ENCODE peak calls at places on chromosomes 1 and 21, in four cellular contexts. One of them, this sample, is unnamed.

GRCh38 chr1:169186106-169186505 is 79.6 kb downstream of the ATP1B1 start:
- DNase-seq in IMR-90: no peak
- DNase-seq in testis: no peak
- DNase-seq in esophagus muscularis mucosa: no peak
- DNase-seq in this sample: no peak

GRCh38 chr1:8943516-8943896 is 2.2 kb upstream of the CA6 start:
- DNase-seq in IMR-90: no peak
- DNase-seq in testis: no peak
- DNase-seq in esophagus muscularis mucosa: no peak
- DNase-seq in this sample: no peak

GRCh38 chr1:168942165-168942564 is 164.3 kb upstream of the ATP1B1 start:
- DNase-seq in IMR-90: no peak
- DNase-seq in testis: no peak
- DNase-seq in esophagus muscularis mucosa: no peak
- DNase-seq in this sample: no peak

GRCh38 chr1:87249803-87250202 is 78.9 kb upstream of the LMO4 start:
- DNase-seq in testis: no peak
- DNase-seq in esophagus muscularis mucosa: no peak
- DNase-seq in IMR-90: no peak
- DNase-seq in this sample: no peak

GRCh38 chr1:41742219-41742618 is 176.5 kb downstream of the HIVEP3 start:
- DNase-seq in esophagus muscularis mucosa: no peak
- DNase-seq in IMR-90: peak; percentile 93
- DNase-seq in testis: no peak
- DNase-seq in this sample: no peak

GRCh38 chr1:162019006-162019405 is 4.7 kb downstream of the OLFML2B start:
- DNase-seq in IMR-90: peak; percentile 73
- DNase-seq in testis: no peak
- DNase-seq in esophagus muscularis mucosa: no peak
- DNase-seq in this sample: no peak

GRCh38 chr1:64110924-64111777 is 92.3 kb upstream of the UBE2U start:
- DNase-seq in IMR-90: peak; percentile 31
- DNase-seq in testis: no peak
- DNase-seq in esophagus muscularis mucosa: no peak
- DNase-seq in this sample: no peak

GRCh38 chr1:32240140-32240951 is 6.7 kb upstream of the FAM167B start:
- DNase-seq in testis: peak; percentile 72
- DNase-seq in esophagus muscularis mucosa: no peak
- DNase-seq in IMR-90: peak; percentile 39
- DNase-seq in this sample: peak; percentile 79

GRCh38 chr1:205421728-205422127 is at the start of gene LEMD1:
- DNase-seq in testis: no peak
- DNase-seq in IMR-90: no peak
- DNase-seq in esophagus muscularis mucosa: no peak
- DNase-seq in this sample: no peak

GRCh38 chr1:9280015-9280860 is 12.5 kb upstream of the SPSB1 start:
- DNase-seq in IMR-90: peak; percentile 93
- DNase-seq in testis: no peak
- DNase-seq in esophagus muscularis mucosa: no peak
- DNase-seq in this sample: peak; percentile 47

GRCh38 chr1:89310976-89311375 is 38.3 kb upstream of the GBP5 start:
- DNase-seq in IMR-90: no peak
- DNase-seq in esophagus muscularis mucosa: no peak
- DNase-seq in testis: no peak
- DNase-seq in this sample: no peak

GRCh38 chr1:153613406-153613805 is 469 bp upstream of the S100A16 start:
- DNase-seq in esophagus muscularis mucosa: no peak
- DNase-seq in IMR-90: no peak
- DNase-seq in testis: no peak
- DNase-seq in this sample: no peak

GRCh38 chr1:119081267-119081666 is 59.2 kb downstream of the WARS2 start:
- DNase-seq in testis: no peak
- DNase-seq in esophagus muscularis mucosa: no peak
- DNase-seq in IMR-90: peak; percentile 64
- DNase-seq in this sample: no peak

GRCh38 chr1:224333309-224333926 is 3.4 kb upstream of the NVL start:
- DNase-seq in IMR-90: peak; percentile 64
- DNase-seq in esophagus muscularis mucosa: no peak
- DNase-seq in testis: no peak
- DNase-seq in this sample: no peak

GRCh38 chr1:17531682-17532487 is 7.6 kb upstream of the ARHGEF10L start:
- DNase-seq in esophagus muscularis mucosa: no peak
- DNase-seq in IMR-90: no peak
- DNase-seq in testis: peak; percentile 86
- DNase-seq in this sample: peak; percentile 83

GRCh38 chr1:58583496-58583895 is 6.4 kb upstream of the TACSTD2 start:
- DNase-seq in esophagus muscularis mucosa: no peak
- DNase-seq in testis: no peak
- DNase-seq in IMR-90: no peak
- DNase-seq in this sample: no peak

GRCh38 chr1:20590313-20590777 is 1.4 kb downstream of the CDA start:
- DNase-seq in esophagus muscularis mucosa: no peak
- DNase-seq in testis: no peak
- DNase-seq in IMR-90: peak; percentile 67
- DNase-seq in this sample: peak; percentile 33

GRCh38 chr1:76125441-76126215 is 51.1 kb downstream of the ST6GALNAC3 start:
- DNase-seq in esophagus muscularis mucosa: no peak
- DNase-seq in IMR-90: no peak
- DNase-seq in testis: no peak
- DNase-seq in this sample: no peak

GRCh38 chr1:199954701-199955100 is 72.8 kb upstream of the NR5A2 start:
- DNase-seq in testis: peak; percentile 25
- DNase-seq in esophagus muscularis mucosa: no peak
- DNase-seq in IMR-90: no peak
- DNase-seq in this sample: no peak

GRCh38 chr1:91779603-91780021 is 106.3 kb downstream of the TGFBR3 start:
- DNase-seq in testis: no peak
- DNase-seq in esophagus muscularis mucosa: no peak
- DNase-seq in IMR-90: no peak
- DNase-seq in this sample: no peak

GRCh38 chr1:56070601-56071000 is 508.8 kb downstream of the PLPP3 start:
- DNase-seq in testis: no peak
- DNase-seq in esophagus muscularis mucosa: no peak
- DNase-seq in IMR-90: peak; percentile 77
- DNase-seq in this sample: no peak

GRCh38 chr1:165841582-165842362 is 14.4 kb downstream of the UCK2 start:
- DNase-seq in IMR-90: peak; percentile 75
- DNase-seq in testis: no peak
- DNase-seq in esophagus muscularis mucosa: no peak
- DNase-seq in this sample: no peak

GRCh38 chr1:200379431-200379755 is 30.4 kb downstream of the ZNF281 start:
- DNase-seq in esophagus muscularis mucosa: no peak
- DNase-seq in IMR-90: peak; percentile 95
- DNase-seq in testis: no peak
- DNase-seq in this sample: no peak

GRCh38 chr1:20426923-20427322 is 59.1 kb downstream of the CAMK2N1 start:
- DNase-seq in esophagus muscularis mucosa: no peak
- DNase-seq in testis: no peak
- DNase-seq in IMR-90: peak; percentile 96
- DNase-seq in this sample: no peak

GRCh38 chr1:150420560-150421265 is 56.8 kb downstream of the RPRD2 start:
- DNase-seq in esophagus muscularis mucosa: no peak
- DNase-seq in testis: no peak
- DNase-seq in IMR-90: peak; percentile 39
- DNase-seq in this sample: no peak

GRCh38 chr21:35475768-35476167 is 426.7 kb upstream of the RUNX1 start:
- DNase-seq in testis: no peak
- DNase-seq in esophagus muscularis mucosa: no peak
- DNase-seq in IMR-90: peak; percentile 75
- DNase-seq in this sample: no peak

GRCh38 chr1:26057189-26057588 is 10.2 kb downstream of the TRIM63 start:
- DNase-seq in esophagus muscularis mucosa: no peak
- DNase-seq in testis: no peak
- DNase-seq in IMR-90: no peak
- DNase-seq in this sample: no peak

GRCh38 chr1:159012495-159012894 is 2.8 kb downstream of the IFI16 start:
- DNase-seq in esophagus muscularis mucosa: no peak
- DNase-seq in testis: no peak
- DNase-seq in IMR-90: peak; percentile 24
- DNase-seq in this sample: no peak

GRCh38 chr1:212147581-212148033 is 112.1 kb downstream of the DTL start:
- DNase-seq in testis: no peak
- DNase-seq in esophagus muscularis mucosa: no peak
- DNase-seq in IMR-90: no peak
- DNase-seq in this sample: no peak

GRCh38 chr1:28835237-28835650 is 23.3 kb downstream of the OPRD1 start:
- DNase-seq in esophagus muscularis mucosa: no peak
- DNase-seq in testis: no peak
- DNase-seq in IMR-90: no peak
- DNase-seq in this sample: no peak

GRCh38 chr1:8077602-8078001 is 51.5 kb upstream of the ERRFI1 start:
- DNase-seq in testis: no peak
- DNase-seq in IMR-90: no peak
- DNase-seq in esophagus muscularis mucosa: no peak
- DNase-seq in this sample: no peak

GRCh38 chr1:211126622-211127021 is 7.3 kb downstream of the KCNH1 start:
- DNase-seq in testis: no peak
- DNase-seq in esophagus muscularis mucosa: no peak
- DNase-seq in IMR-90: peak; percentile 23
- DNase-seq in this sample: no peak

GRCh38 chr1:68623700-68624099 is 126.8 kb upstream of the DEPDC1 start:
- DNase-seq in esophagus muscularis mucosa: no peak
- DNase-seq in IMR-90: no peak
- DNase-seq in testis: no peak
- DNase-seq in this sample: no peak

GRCh38 chr1:2544875-2545638 is 11.1 kb upstream of the TNFRSF14 start:
- DNase-seq in testis: no peak
- DNase-seq in IMR-90: no peak
- DNase-seq in esophagus muscularis mucosa: no peak
- DNase-seq in this sample: no peak

GRCh38 chr1:24382165-24382577 is 31.4 kb downstream of the STPG1 start:
- DNase-seq in testis: no peak
- DNase-seq in IMR-90: no peak
- DNase-seq in esophagus muscularis mucosa: peak; percentile 26
- DNase-seq in this sample: no peak

GRCh38 chr1:213658508-213658907 is 329.3 kb upstream of the PROX1 start:
- DNase-seq in esophagus muscularis mucosa: no peak
- DNase-seq in testis: no peak
- DNase-seq in IMR-90: no peak
- DNase-seq in this sample: no peak

GRCh38 chr1:43381609-43382008 is 8.0 kb downstream of the MED8 start:
- DNase-seq in testis: no peak
- DNase-seq in esophagus muscularis mucosa: no peak
- DNase-seq in IMR-90: no peak
- DNase-seq in this sample: no peak

GRCh38 chr1:36297062-36297461 is 9.1 kb upstream of the SH3D21 start:
- DNase-seq in IMR-90: no peak
- DNase-seq in testis: no peak
- DNase-seq in esophagus muscularis mucosa: no peak
- DNase-seq in this sample: no peak
- H3K36me3 ChIP-seq in IMR-90: peaks cover 56% of the 10 kb centered on the region
- H3K36me3 ChIP-seq in testis: no peaks in the 10 kb centered on the region
- H3K36me3 ChIP-seq in esophagus muscularis mucosa: peaks cover 92% of the 10 kb centered on the region
- H3K36me3 ChIP-seq in this sample: no peaks in the 10 kb centered on the region

DNA sequence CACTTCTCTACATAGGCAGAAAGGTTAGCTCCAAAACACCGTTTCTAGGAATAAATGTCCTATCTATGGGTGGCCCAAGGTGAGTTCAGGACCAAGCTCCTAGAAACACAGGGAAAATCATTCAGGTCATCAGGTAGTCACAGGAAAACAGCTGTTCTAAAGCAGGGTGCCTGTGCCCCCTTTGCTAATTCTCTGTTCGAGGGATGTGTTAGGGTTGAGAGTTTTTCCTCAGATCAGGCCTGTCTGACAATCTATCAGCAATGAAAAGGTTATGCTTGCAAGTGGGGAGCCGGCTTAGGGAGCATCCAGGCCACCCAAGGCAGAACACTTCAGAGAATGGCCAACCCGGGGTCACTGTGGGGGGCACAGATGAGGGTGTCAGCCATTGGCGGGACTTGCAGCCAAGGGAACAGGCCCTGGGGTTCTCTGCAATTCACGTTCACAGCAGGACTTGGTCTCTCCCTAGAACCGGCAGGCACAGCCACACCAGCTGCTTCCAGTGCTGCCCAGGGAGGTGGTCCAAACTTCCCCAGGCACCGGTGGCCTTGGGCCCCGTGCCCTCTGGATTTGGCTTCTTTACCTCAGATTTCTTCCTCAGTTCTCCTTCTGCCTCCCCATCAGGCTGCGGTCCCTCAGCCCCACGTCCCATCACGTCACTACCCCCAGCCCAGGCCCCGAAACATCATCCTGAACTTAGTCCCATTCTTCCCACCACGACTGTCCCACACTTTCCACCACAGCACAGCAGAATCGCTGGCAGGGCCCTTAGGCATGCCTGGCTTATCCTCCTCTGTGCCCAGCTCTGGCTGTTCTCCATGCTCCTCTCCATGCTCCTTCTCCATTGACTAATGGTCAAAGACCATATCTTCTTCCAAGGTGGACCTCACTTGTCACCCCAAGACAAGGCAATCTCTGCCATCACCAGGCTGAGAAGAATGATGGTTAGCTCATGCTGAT is 11.0 kb downstream of the CD2 start:
- DNase-seq in esophagus muscularis mucosa: no peak
- DNase-seq in testis: no peak
- DNase-seq in IMR-90: no peak
- DNase-seq in this sample: no peak
- H3K4me3 ChIP-seq in esophagus muscularis mucosa: no peak overlapping the region
- H3K4me3 ChIP-seq in testis: no peak overlapping the region
- H3K4me3 ChIP-seq in IMR-90: no peak overlapping the region
- H3K4me3 ChIP-seq in this sample: no peak overlapping the region

DNA sequence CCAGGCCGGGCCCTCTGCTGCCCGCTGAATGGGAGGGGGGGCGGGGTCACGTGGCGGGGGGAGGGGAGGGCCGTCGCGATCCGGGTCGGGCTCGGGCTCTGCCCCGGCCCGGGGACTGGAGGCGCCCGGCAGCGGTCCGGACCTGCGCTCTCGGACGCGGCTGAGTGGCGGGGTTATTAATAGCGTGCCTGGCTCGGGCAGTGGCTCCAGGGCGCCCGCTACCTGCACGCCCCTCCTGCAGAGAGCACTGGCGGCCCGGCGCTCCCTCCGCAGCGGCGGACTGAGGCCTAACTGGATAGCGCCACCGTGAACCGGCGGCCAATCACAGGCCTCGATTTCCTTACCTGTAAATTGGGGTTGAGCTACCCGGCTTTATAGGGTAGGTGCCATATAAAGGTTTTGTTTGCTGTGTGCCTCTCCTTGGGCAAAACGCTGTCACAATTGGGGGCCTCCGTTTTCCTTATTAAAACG is 28.0 kb downstream of the AHDC1 start:
- DNase-seq in testis: peak; percentile 69
- DNase-seq in esophagus muscularis mucosa: peak; percentile 93
- DNase-seq in IMR-90: no peak
- DNase-seq in this sample: peak; percentile 78
- TF ChIP-seq POLR2A in testis: no peak
- TF ChIP-seq POLR2A in esophagus muscularis mucosa: no peak
- TF ChIP-seq POLR2A in IMR-90: no peak
- TF ChIP-seq POLR2A in this sample: no peak

DNA sequence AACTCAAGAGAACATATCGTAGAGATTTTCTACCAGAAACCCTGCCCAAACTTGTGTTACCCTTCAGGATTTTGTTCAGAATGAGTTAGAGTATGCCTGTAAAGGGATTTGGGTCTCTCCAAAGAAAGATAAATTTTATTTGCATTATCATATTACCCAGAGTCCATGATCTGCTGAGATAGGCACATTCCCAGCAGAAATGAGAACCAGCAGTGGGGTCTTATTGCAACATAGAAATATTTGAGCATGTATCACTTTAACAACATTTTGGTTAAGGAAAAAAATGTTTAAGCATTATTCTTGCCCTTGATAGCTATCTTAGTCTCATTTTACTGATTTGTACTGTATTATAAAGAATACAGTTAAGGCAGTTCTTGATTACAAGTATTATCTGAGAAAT is 10.6 kb downstream of the VCAM1 start:
- DNase-seq in testis: no peak
- DNase-seq in esophagus muscularis mucosa: no peak
- DNase-seq in IMR-90: peak; percentile 22
- DNase-seq in this sample: no peak
- H3K36me3 ChIP-seq in testis: no peaks in the 10 kb centered on the region
- H3K36me3 ChIP-seq in esophagus muscularis mucosa: no peaks in the 10 kb centered on the region
- H3K36me3 ChIP-seq in IMR-90: peaks cover 24% of the 10 kb centered on the region
- H3K36me3 ChIP-seq in this sample: no peaks in the 10 kb centered on the region